ENCODE peak calls at places on chromosome 12, in six cellular contexts. A is globus pallidus, I is fibroblast of the conjunctiva, G is amygdala, C is EL, N is HEK293T. V is an unnamed sample.

GRCh38 chr12:116577149-116577548 is 18.0 kb downstream of the MAP1LC3B2 start:
- DNase-seq in N (no peak), I (no peak), A (no peak), C (no peak), G (no peak), V (no peak)

GRCh38 chr12:57894577-57895292 is 46.6 kb upstream of the ATP23 start:
- DNase-seq in C (no peak), A (no peak), G (no peak), I (no peak), N (no peak), V (no peak)

GRCh38 chr12:81797100-81797499 is 38.0 kb upstream of the PPFIA2 start:
- DNase-seq in A (no peak), N (peak; percentile 19), I (no peak), G (no peak), C (peak; percentile 1), V (no peak)

GRCh38 chr12:55044135-55044534 is 24.4 kb downstream of the NEUROD4 start:
- DNase-seq in C (no peak), G (no peak), A (no peak), N (no peak), I (no peak), V (no peak)

GRCh38 chr12:25013061-25013460 is 64.2 kb upstream of the BCAT1 start:
- DNase-seq in A (no peak), N (no peak), G (no peak), C (no peak), I (no peak), V (no peak)

GRCh38 chr12:61647566-61647965 is 612.6 kb upstream of the USP15 start:
- DNase-seq in C (no peak), G (no peak), A (no peak), I (no peak), N (no peak), V (no peak)

GRCh38 chr12:188910-189621 is 24.9 kb downstream of the SLC6A12 start:
- DNase-seq in I (peak; percentile 10), G (peak; percentile 60), C (peak; percentile 64), A (peak; percentile 70), N (peak; percentile 90), V (peak; percentile 68)

GRCh38 chr12:5506295-5506694 is 74.4 kb downstream of the NTF3 start:
- DNase-seq in G (no peak), C (no peak), A (no peak), N (no peak), I (no peak), V (no peak)

GRCh38 chr12:75341873-75342272 is 7.4 kb downstream of the GLIPR1L1 start:
- DNase-seq in I (no peak), G (no peak), C (peak; percentile 23), A (no peak), N (no peak), V (no peak)

GRCh38 chr12:79725987-79726386 is 35.2 kb upstream of the PAWR start:
- DNase-seq in A (no peak), G (no peak), N (no peak), C (peak; percentile 90), I (peak; percentile 10), V (no peak)

GRCh38 chr12:112430929-112431328 is 12.2 kb downstream of the PTPN11 start:
- DNase-seq in A (no peak), I (no peak), G (no peak), N (no peak), C (no peak), V (no peak)

GRCh38 chr12:50257226-50258166 is 25.8 kb downstream of the LIMA1 start:
- DNase-seq in I (no peak), N (no peak), C (peak; percentile 72), G (no peak), A (peak; percentile 11), V (no peak)

GRCh38 chr12:55929306-55929791 is 1.6 kb upstream of the DGKA start:
- DNase-seq in C (no peak), I (no peak), G (peak; percentile 9), N (no peak), A (no peak), V (peak; percentile 52)

GRCh38 chr12:128542844-128543243 is 275.9 kb downstream of the TMEM132C start:
- DNase-seq in G (no peak), C (no peak), I (no peak), A (no peak), N (no peak), V (no peak)

GRCh38 chr12:109443794-109444193 is 33.3 kb downstream of the KCTD10 start:
- DNase-seq in N (no peak), C (no peak), I (no peak), A (no peak), G (no peak), V (no peak)

GRCh38 chr12:71214511-71215285 is 56.9 kb upstream of the TSPAN8 start:
- DNase-seq in C (no peak), N (no peak), A (no peak), I (no peak), G (no peak), V (no peak)

GRCh38 chr12:40248585-40249297 is 23.9 kb downstream of the LRRK2 start:
- DNase-seq in N (no peak), A (no peak), C (no peak), I (no peak), G (no peak), V (no peak)

GRCh38 chr12:94148841-94149780 is 734 bp downstream of the PLXNC1 start:
- DNase-seq in C (peak; percentile 62), G (no peak), A (peak; percentile 24), N (peak; percentile 66), I (no peak), V (peak; percentile 11)

GRCh38 chr12:76033116-76034001 is 1.8 kb upstream of the PHLDA1 start:
- DNase-seq in C (peak; percentile 45), N (no peak), A (no peak), I (no peak), G (no peak), V (no peak)

GRCh38 chr12:58171914-58172313 is 230.5 kb downstream of the ATP23 start:
- DNase-seq in A (no peak), I (peak; percentile 70), C (peak; percentile 17), N (no peak), G (no peak), V (no peak)

GRCh38 chr12:46154221-46154975 is 114.4 kb downstream of the SLC38A1 start:
- DNase-seq in G (no peak), N (no peak), I (no peak), C (peak; percentile 83), A (no peak), V (no peak)

GRCh38 chr12:92036771-92037453 is 108.7 kb downstream of the BTG1 start:
- DNase-seq in I (peak; percentile 77), C (no peak), G (no peak), A (no peak), N (no peak), V (no peak)

GRCh38 chr12:13680916-13681315 is 300.5 kb downstream of the GRIN2B start:
- DNase-seq in G (no peak), N (no peak), A (no peak), I (no peak), C (no peak), V (peak; percentile 56)

GRCh38 chr12:127150479-127150878 is 1116.5 kb upstream of the TMEM132C start:
- DNase-seq in I (no peak), A (no peak), G (no peak), C (no peak), N (no peak), V (no peak)

GRCh38 chr12:57837779-57838562 is 8.6 kb downstream of the CTDSP2 start:
- DNase-seq in I (peak; percentile 69), N (no peak), A (no peak), G (no peak), C (peak; percentile 86), V (no peak)

GRCh38 chr12:11771356-11771755 is 121.9 kb downstream of the ETV6 start:
- DNase-seq in A (no peak), C (no peak), I (no peak), G (no peak), N (no peak), V (no peak)

GRCh38 chr12:16606936-16607335 is 974 bp upstream of the LMO3 start:
- DNase-seq in C (no peak), G (no peak), I (no peak), A (no peak), N (no peak), V (no peak)

GRCh38 chr12:111412830-111413441 is 7.2 kb downstream of the SH2B3 start:
- DNase-seq in A (no peak), G (no peak), N (no peak), C (no peak), I (no peak), V (no peak)

GRCh38 chr12:128178971-128179370 is 88.0 kb upstream of the TMEM132C start:
- DNase-seq in N (no peak), A (no peak), I (no peak), G (no peak), C (no peak), V (peak; percentile 3)

GRCh38 chr12:62643470-62643869 is 176.8 kb downstream of the MON2 start:
- DNase-seq in C (no peak), N (no peak), I (no peak), G (no peak), A (no peak), V (no peak)

GRCh38 chr12:48936379-48936979 is 11.2 kb upstream of the FKBP11 start:
- DNase-seq in C (peak; percentile 63), G (peak; percentile 55), N (peak; percentile 90), I (peak; percentile 58), A (peak; percentile 43), V (peak; percentile 39)

GRCh38 chr12:69843653-69844052 is 18.6 kb downstream of the MYRFL start:
- DNase-seq in G (no peak), C (no peak), N (no peak), I (no peak), A (no peak), V (no peak)

GRCh38 chr12:78870539-78870938 is 6.0 kb downstream of the SYT1 start:
- DNase-seq in I (no peak), A (no peak), C (no peak), N (no peak), G (no peak), V (no peak)

GRCh38 chr12:121996945-121997612 is 24.6 kb upstream of the BCL7A start:
- DNase-seq in N (no peak), A (no peak), C (peak; percentile 29), I (no peak), G (no peak), V (no peak)

GRCh38 chr12:1657616-1658167 is 28.7 kb downstream of the WNT5B start:
- DNase-seq in A (no peak), N (no peak), I (no peak), C (no peak), G (no peak), V (no peak)

GRCh38 chr12:6089041-6089823 is 35.2 kb downstream of the VWF start:
- DNase-seq in N (no peak), C (peak; percentile 35), A (no peak), G (no peak), I (no peak), V (no peak)

GRCh38 chr12:84910549-84911241 is 1.9 kb downstream of the SLC6A15 start:
- DNase-seq in G (peak; percentile 3), A (peak; percentile 37), I (peak; percentile 23), N (peak; percentile 16), C (peak; percentile 6), V (peak; percentile 26)

GRCh38 chr12:131900397-131900796 is 6.0 kb downstream of the ULK1 start:
- DNase-seq in C (no peak), N (no peak), A (no peak), I (no peak), G (no peak), V (no peak)